ENCODE peak calls at places on chromosomes 3 and 15, in five cellular contexts. One of them, this sample, is unnamed.

GRCh38 chr3:47712398-47712797 is 69.3 kb downstream of the SMARCC1 start:
- DNase-seq in H1: no peak
- DNase-seq in right lobe of liver: no peak
- DNase-seq in stomach: no peak
- DNase-seq in A549: no peak
- DNase-seq in this sample: no peak

GRCh38 chr3:135646873-135647272 is 318.7 kb upstream of the PPP2R3A start:
- DNase-seq in A549: no peak
- DNase-seq in stomach: no peak
- DNase-seq in H1: no peak
- DNase-seq in right lobe of liver: no peak
- DNase-seq in this sample: no peak

GRCh38 chr3:195717852-195718476 is 2.8 kb upstream of the MUC20 start:
- DNase-seq in stomach: no peak
- DNase-seq in H1: no peak
- DNase-seq in A549: no peak
- DNase-seq in right lobe of liver: peak
- DNase-seq in this sample: no peak

GRCh38 chr3:63800097-63800496 is 19.0 kb upstream of the C3orf49 start:
- DNase-seq in H1: no peak
- DNase-seq in stomach: no peak
- DNase-seq in right lobe of liver: no peak
- DNase-seq in A549: no peak
- DNase-seq in this sample: no peak

GRCh38 chr3:192372627-192373026 is 354.7 kb downstream of the FGF12 start:
- DNase-seq in stomach: no peak
- DNase-seq in right lobe of liver: no peak
- DNase-seq in H1: no peak
- DNase-seq in A549: no peak
- DNase-seq in this sample: no peak

GRCh38 chr3:55521086-55522060 is 34.3 kb upstream of the WNT5A start:
- DNase-seq in A549: no peak
- DNase-seq in right lobe of liver: peak
- DNase-seq in stomach: peak
- DNase-seq in H1: no peak
- DNase-seq in this sample: no peak

GRCh38 chr3:184334470-184335158 is 2.8 kb upstream of the FAM131A start:
- DNase-seq in right lobe of liver: no peak
- DNase-seq in stomach: no peak
- DNase-seq in H1: no peak
- DNase-seq in A549: peak
- DNase-seq in this sample: peak

GRCh38 chr3:81684739-81685395 is 76.6 kb downstream of the GBE1 start:
- DNase-seq in right lobe of liver: no peak
- DNase-seq in stomach: no peak
- DNase-seq in H1: no peak
- DNase-seq in A549: peak
- DNase-seq in this sample: peak

GRCh38 chr3:29822051-29822450 is 541.2 kb downstream of the RBMS3 start:
- DNase-seq in A549: no peak
- DNase-seq in H1: no peak
- DNase-seq in stomach: no peak
- DNase-seq in right lobe of liver: no peak
- DNase-seq in this sample: no peak

GRCh38 chr3:185145511-185145910 is 7.3 kb downstream of the C3orf70 start:
- DNase-seq in right lobe of liver: no peak
- DNase-seq in stomach: no peak
- DNase-seq in H1: no peak
- DNase-seq in A549: no peak
- DNase-seq in this sample: no peak

GRCh38 chr3:64121750-64122311 is 98.5 kb upstream of the PSMD6 start:
- DNase-seq in stomach: no peak
- DNase-seq in H1: no peak
- DNase-seq in right lobe of liver: no peak
- DNase-seq in A549: no peak
- DNase-seq in this sample: no peak

GRCh38 chr15:89445553-89445952 is 50.8 kb downstream of the RHCG start:
- DNase-seq in A549: no peak
- DNase-seq in stomach: no peak
- DNase-seq in right lobe of liver: no peak
- DNase-seq in H1: no peak
- DNase-seq in this sample: no peak

GRCh38 chr3:53377794-53378193 is 30.5 kb upstream of the DCP1A start:
- DNase-seq in H1: no peak
- DNase-seq in A549: peak
- DNase-seq in stomach: no peak
- DNase-seq in right lobe of liver: no peak
- DNase-seq in this sample: no peak

GRCh38 chr3:154015307-154015706 is 105.9 kb upstream of the ARHGEF26 start:
- DNase-seq in A549: no peak
- DNase-seq in stomach: no peak
- DNase-seq in right lobe of liver: no peak
- DNase-seq in H1: no peak
- DNase-seq in this sample: no peak

GRCh38 chr3:44039006-44039405 is 202.7 kb upstream of the TOPAZ1 start:
- DNase-seq in H1: no peak
- DNase-seq in A549: no peak
- DNase-seq in stomach: no peak
- DNase-seq in right lobe of liver: no peak
- DNase-seq in this sample: no peak

GRCh38 chr3:29695905-29696238 is 415.0 kb downstream of the RBMS3 start:
- DNase-seq in A549: no peak
- DNase-seq in right lobe of liver: no peak
- DNase-seq in stomach: no peak
- DNase-seq in H1: no peak
- DNase-seq in this sample: no peak

GRCh38 chr3:169522595-169523529 is 140.7 kb downstream of the MECOM start:
- DNase-seq in right lobe of liver: no peak
- DNase-seq in stomach: no peak
- DNase-seq in A549: no peak
- DNase-seq in H1: no peak
- DNase-seq in this sample: no peak

GRCh38 chr3:131109156-131109555 is 82.5 kb downstream of the NEK11 start:
- DNase-seq in right lobe of liver: no peak
- DNase-seq in A549: no peak
- DNase-seq in stomach: no peak
- DNase-seq in H1: no peak
- DNase-seq in this sample: no peak

GRCh38 chr3:131110087-131110486 is 83.4 kb downstream of the NEK11 start:
- DNase-seq in stomach: no peak
- DNase-seq in H1: no peak
- DNase-seq in right lobe of liver: no peak
- DNase-seq in A549: no peak
- DNase-seq in this sample: no peak

GRCh38 chr3:131107637-131108433 is 81.2 kb downstream of the NEK11 start:
- DNase-seq in stomach: no peak
- DNase-seq in A549: peak
- DNase-seq in H1: no peak
- DNase-seq in right lobe of liver: no peak
- DNase-seq in this sample: no peak
- H3K27ac ChIP-seq in stomach: no peak
- H3K27ac ChIP-seq in A549: no peak
- H3K27ac ChIP-seq in H1: no peak
- H3K27ac ChIP-seq in right lobe of liver: no peak
- H3K27ac ChIP-seq in this sample: no peak

GRCh38 chr15:67803996-67804843 is 21.1 kb upstream of the SKOR1 start:
- DNase-seq in stomach: no peak
- DNase-seq in H1: peak
- DNase-seq in A549: no peak
- DNase-seq in right lobe of liver: no peak
- DNase-seq in this sample: no peak
- H3K27ac ChIP-seq in stomach: no peak
- H3K27ac ChIP-seq in H1: peak
- H3K27ac ChIP-seq in A549: no peak
- H3K27ac ChIP-seq in right lobe of liver: no peak
- H3K27ac ChIP-seq in this sample: no peak

GRCh38 chr3:105850593-105850992 is 18.2 kb downstream of the CBLB start:
- DNase-seq in H1: no peak
- DNase-seq in A549: no peak
- DNase-seq in right lobe of liver: no peak
- DNase-seq in stomach: no peak
- DNase-seq in this sample: no peak

GRCh38 chr3:105847865-105848264 is 20.9 kb downstream of the CBLB start:
- DNase-seq in stomach: no peak
- DNase-seq in right lobe of liver: no peak
- DNase-seq in H1: no peak
- DNase-seq in A549: no peak
- DNase-seq in this sample: no peak

GRCh38 chr3:105846809-105847208 is 22.0 kb downstream of the CBLB start:
- DNase-seq in right lobe of liver: no peak
- DNase-seq in stomach: no peak
- DNase-seq in H1: no peak
- DNase-seq in A549: no peak
- DNase-seq in this sample: no peak

GRCh38 chr3:105847452-105847851 is 21.4 kb downstream of the CBLB start:
- DNase-seq in right lobe of liver: no peak
- DNase-seq in H1: no peak
- DNase-seq in A549: no peak
- DNase-seq in stomach: no peak
- DNase-seq in this sample: no peak

DNA sequence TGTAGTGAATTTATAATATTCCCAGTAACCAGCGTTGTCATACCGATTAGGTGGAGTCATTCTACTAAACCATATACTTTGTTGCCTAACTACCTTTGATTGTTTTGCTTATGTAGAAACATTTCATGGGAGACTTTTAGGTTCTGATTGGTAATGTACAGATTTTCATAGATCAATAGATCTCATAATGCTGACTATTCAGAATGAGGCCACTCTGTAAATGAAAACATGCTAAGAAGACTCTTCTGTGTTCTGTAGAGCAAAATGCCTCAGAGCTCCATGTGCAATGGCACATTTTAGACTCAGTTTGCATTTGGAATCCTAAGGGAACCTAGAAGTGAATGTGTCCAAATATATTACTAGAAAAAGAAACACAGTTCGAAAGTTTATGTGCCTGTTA is 20.0 kb downstream of the CBLB start:
- DNase-seq in H1: no peak
- DNase-seq in stomach: no peak
- DNase-seq in A549: no peak
- DNase-seq in right lobe of liver: no peak
- DNase-seq in this sample: no peak
- H3K27ac ChIP-seq in H1: no peak
- H3K27ac ChIP-seq in stomach: no peak
- H3K27ac ChIP-seq in A549: no peak
- H3K27ac ChIP-seq in right lobe of liver: no peak
- H3K27ac ChIP-seq in this sample: no peak

GRCh38 chr15:41795996-41796395 is 21.7 kb downstream of the MAPKBP1 start:
- DNase-seq in H1: no peak
- DNase-seq in A549: no peak
- DNase-seq in stomach: no peak
- DNase-seq in right lobe of liver: no peak
- DNase-seq in this sample: no peak
- H3K27ac ChIP-seq in H1: no peak
- H3K27ac ChIP-seq in A549: no peak
- H3K27ac ChIP-seq in stomach: peak
- H3K27ac ChIP-seq in right lobe of liver: no peak
- H3K27ac ChIP-seq in this sample: no peak

GRCh38 chr3:15982243-15982642 is 184.5 kb upstream of the ANKRD28 start:
- DNase-seq in stomach: no peak
- DNase-seq in right lobe of liver: no peak
- DNase-seq in A549: no peak
- DNase-seq in H1: no peak
- DNase-seq in this sample: no peak
- H3K27ac ChIP-seq in stomach: no peak
- H3K27ac ChIP-seq in right lobe of liver: no peak
- H3K27ac ChIP-seq in A549: no peak
- H3K27ac ChIP-seq in H1: no peak
- H3K27ac ChIP-seq in this sample: no peak

GRCh38 chr15:80745888-80746287 is 33.3 kb upstream of the CEMIP start:
- DNase-seq in A549: no peak
- DNase-seq in right lobe of liver: no peak
- DNase-seq in H1: no peak
- DNase-seq in stomach: no peak
- DNase-seq in this sample: no peak

GRCh38 chr15:80747317-80748053 is 31.7 kb upstream of the CEMIP start:
- DNase-seq in stomach: no peak
- DNase-seq in right lobe of liver: no peak
- DNase-seq in A549: no peak
- DNase-seq in H1: no peak
- DNase-seq in this sample: no peak

GRCh38 chr15:80743189-80743833 is 35.9 kb upstream of the CEMIP start:
- DNase-seq in A549: peak
- DNase-seq in stomach: peak
- DNase-seq in H1: no peak
- DNase-seq in right lobe of liver: no peak
- DNase-seq in this sample: no peak

GRCh38 chr15:80744411-80744810 is 34.8 kb upstream of the CEMIP start:
- DNase-seq in right lobe of liver: no peak
- DNase-seq in H1: no peak
- DNase-seq in A549: no peak
- DNase-seq in stomach: no peak
- DNase-seq in this sample: no peak

DNA sequence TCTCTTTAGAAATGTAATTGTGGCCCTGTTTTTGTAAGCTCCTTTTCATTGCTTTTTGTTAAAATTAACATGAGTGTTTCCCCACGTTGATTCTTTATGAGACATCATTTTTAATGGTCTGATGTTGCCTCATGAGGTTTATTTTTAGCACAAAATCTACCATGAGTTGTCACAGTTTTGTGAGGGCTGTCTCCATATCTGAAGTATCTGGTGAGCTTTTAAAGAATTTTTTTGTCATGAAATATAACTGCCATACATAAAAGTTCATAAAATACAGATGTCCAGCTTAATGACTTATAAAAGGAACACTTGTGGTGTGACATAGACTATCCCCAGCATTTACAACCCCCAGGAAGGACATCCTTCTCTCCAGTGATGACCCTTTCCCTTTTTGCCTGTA is 34.3 kb upstream of the CEMIP start:
- DNase-seq in A549: no peak
- DNase-seq in stomach: no peak
- DNase-seq in right lobe of liver: no peak
- DNase-seq in H1: no peak
- DNase-seq in this sample: no peak
- H3K27ac ChIP-seq in A549: peak
- H3K27ac ChIP-seq in stomach: no peak
- H3K27ac ChIP-seq in right lobe of liver: no peak
- H3K27ac ChIP-seq in H1: no peak
- H3K27ac ChIP-seq in this sample: no peak

GRCh38 chr3:124812291-124813265 is 74.6 kb downstream of the ITGB5 start:
- DNase-seq in A549: peak
- DNase-seq in right lobe of liver: peak
- DNase-seq in H1: no peak
- DNase-seq in stomach: peak
- DNase-seq in this sample: peak

GRCh38 chr3:124810970-124811369 is 76.2 kb downstream of the ITGB5 start:
- DNase-seq in right lobe of liver: no peak
- DNase-seq in A549: no peak
- DNase-seq in H1: no peak
- DNase-seq in stomach: no peak
- DNase-seq in this sample: peak

GRCh38 chr3:124813541-124813940 is 73.6 kb downstream of the ITGB5 start:
- DNase-seq in H1: no peak
- DNase-seq in right lobe of liver: no peak
- DNase-seq in A549: no peak
- DNase-seq in stomach: no peak
- DNase-seq in this sample: no peak

GRCh38 chr3:124809039-124809438 is 78.1 kb downstream of the ITGB5 start:
- DNase-seq in right lobe of liver: no peak
- DNase-seq in stomach: no peak
- DNase-seq in H1: no peak
- DNase-seq in A549: no peak
- DNase-seq in this sample: no peak

GRCh38 chr3:124811441-124811840 is 75.7 kb downstream of the ITGB5 start:
- DNase-seq in H1: no peak
- DNase-seq in A549: no peak
- DNase-seq in right lobe of liver: no peak
- DNase-seq in stomach: no peak
- DNase-seq in this sample: peak
- H3K27ac ChIP-seq in H1: no peak
- H3K27ac ChIP-seq in A549: peak
- H3K27ac ChIP-seq in right lobe of liver: peak
- H3K27ac ChIP-seq in stomach: peak
- H3K27ac ChIP-seq in this sample: peak